ENCODE peak calls at places on chromosomes 3 and 15, in seven cellular contexts. M is SK-N-SH, O is stomach, U is GM12878, T is GM23338, Q is K562, F is GM12891. Y is an unnamed sample.
A peak's percentile ranks its signal among the peaks of the same experiment; 100 is the strongest.

GRCh38 chr3:20080956-20081554 is 40.8 kb downstream of the KAT2B start:
- DNase-seq in M (peak; percentile 50), O (peak; percentile 68), U (peak; percentile 56), T (no peak), Q (peak; percentile 63), F (no peak), Y (peak; percentile 54)

GRCh38 chr3:147409143-147410121 is at the start of gene ZIC1:
- DNase-seq in M (peak; percentile 93), O (no peak), U (no peak), T (peak; percentile 85), Q (no peak), F (no peak), Y (no peak)

GRCh38 chr3:105066106-105066839 is 300.4 kb upstream of the ALCAM start:
- DNase-seq in M (no peak), O (no peak), U (no peak), T (no peak), Q (no peak), F (no peak), Y (no peak)

GRCh38 chr15:38699633-38700230 is 135.1 kb upstream of the RASGRP1 start:
- DNase-seq in M (peak; percentile 39), O (peak; percentile 73), U (no peak), T (peak; percentile 87), Q (peak; percentile 79), F (peak; percentile 22), Y (peak; percentile 57)

GRCh38 chr15:59384507-59384906 is 11.8 kb upstream of the MYO1E start:
- DNase-seq in M (no peak), O (no peak), U (no peak), T (no peak), Q (no peak), F (no peak), Y (no peak)

GRCh38 chr3:100972867-100973266 is 20.4 kb downstream of the ABI3BP start:
- DNase-seq in M (no peak), O (no peak), U (no peak), T (no peak), Q (no peak), F (no peak), Y (no peak)

GRCh38 chr3:72897758-72898007 is 9.8 kb downstream of the GXYLT2 start:
- DNase-seq in M (no peak), O (no peak), U (no peak), T (no peak), Q (no peak), F (no peak), Y (no peak)

GRCh38 chr15:90001683-90002427 is 731 bp downstream of the ZNF710 start:
- DNase-seq in M (peak; percentile 86), O (peak; percentile 55), U (no peak), T (peak; percentile 83), Q (peak; percentile 66), F (peak; percentile 70), Y (no peak)

GRCh38 chr15:96593735-96594134 is 263.2 kb downstream of the NR2F2 start:
- DNase-seq in M (no peak), O (no peak), U (no peak), T (peak; percentile 47), Q (no peak), F (no peak), Y (no peak)

GRCh38 chr3:82080261-82080660 is 318.8 kb upstream of the GBE1 start:
- DNase-seq in M (no peak), O (no peak), U (no peak), T (no peak), Q (no peak), F (no peak), Y (no peak)

GRCh38 chr3:98172621-98173020 is 6.1 kb downstream of the OR5H15 start:
- DNase-seq in M (no peak), O (no peak), U (no peak), T (no peak), Q (no peak), F (no peak), Y (no peak)

GRCh38 chr3:30162579-30162978 is 443.8 kb upstream of the TGFBR2 start:
- DNase-seq in M (no peak), O (no peak), U (no peak), T (no peak), Q (no peak), F (no peak), Y (no peak)

GRCh38 chr15:42465520-42466259 is 25.3 kb downstream of the ZNF106 start:
- DNase-seq in M (no peak), O (no peak), U (no peak), T (no peak), Q (no peak), F (no peak), Y (no peak)
- TF ChIP-seq POLR2AphosphoS5 in M (no peak), O (no peak), U (no peak), T (no peak), Q (no peak), F (no peak), Y (no peak)

GRCh38 chr15:74779162-74779648 is 2.7 kb upstream of the CSK start:
- DNase-seq in M (no peak), O (no peak), U (no peak), T (no peak), Q (no peak), F (no peak), Y (no peak)

GRCh38 chr15:74781673-74782595 is at the start of gene CSK:
- DNase-seq in M (peak; percentile 99), O (peak; percentile 81), U (no peak), T (peak; percentile 67), Q (peak; percentile 84), F (peak; percentile 79), Y (no peak)

GRCh38 chr15:74782596-74783071 is 754 bp downstream of the CSK start:
- DNase-seq in M (no peak), O (no peak), U (no peak), T (no peak), Q (no peak), F (no peak), Y (no peak)

GRCh38 chr15:74780523-74780982 is 1.3 kb upstream of the CSK start:
- DNase-seq in M (no peak), O (no peak), U (no peak), T (no peak), Q (no peak), F (no peak), Y (no peak)

GRCh38 chr15:74780983-74781672 is 752 bp upstream of the CSK start:
- DNase-seq in M (no peak), O (no peak), U (no peak), T (peak; percentile 30), Q (peak; percentile 50), F (no peak), Y (no peak)
- TF ChIP-seq POLR2AphosphoS5 in M (no peak), O (no peak), U (peak; percentile 42), T (no peak), Q (no peak), F (no peak), Y (no peak)

GRCh38 chr15:63059075-63059474 is 16.5 kb downstream of the TPM1 start:
- DNase-seq in M (no peak), O (no peak), U (no peak), T (no peak), Q (no peak), F (no peak), Y (no peak)

GRCh38 chr15:63056843-63057242 is 14.3 kb downstream of the TPM1 start:
- DNase-seq in M (no peak), O (peak; percentile 50), U (no peak), T (no peak), Q (no peak), F (no peak), Y (no peak)

GRCh38 chr15:63059573-63060216 is 17.1 kb downstream of the TPM1 start:
- DNase-seq in M (no peak), O (no peak), U (no peak), T (no peak), Q (no peak), F (no peak), Y (no peak)

GRCh38 chr15:63054985-63055384 is 12.4 kb downstream of the TPM1 start:
- DNase-seq in M (peak; percentile 74), O (no peak), U (no peak), T (no peak), Q (no peak), F (no peak), Y (no peak)

GRCh38 chr15:63057454-63058335 is 15.1 kb downstream of the TPM1 start:
- DNase-seq in M (no peak), O (no peak), U (no peak), T (no peak), Q (no peak), F (no peak), Y (no peak)
- TF ChIP-seq POLR2AphosphoS5 in M (no peak), O (peak; percentile 47), U (no peak), T (peak; percentile 34), Q (no peak), F (no peak), Y (no peak)

GRCh38 chr15:99106417-99107220 is 1.7 kb downstream of the SYNM start:
- DNase-seq in M (no peak), O (no peak), U (no peak), T (no peak), Q (no peak), F (no peak), Y (no peak)
- TF ChIP-seq POLR2AphosphoS5 in M (no peak), O (peak; percentile 85), U (no peak), T (no peak), Q (no peak), F (no peak), Y (no peak)

DNA sequence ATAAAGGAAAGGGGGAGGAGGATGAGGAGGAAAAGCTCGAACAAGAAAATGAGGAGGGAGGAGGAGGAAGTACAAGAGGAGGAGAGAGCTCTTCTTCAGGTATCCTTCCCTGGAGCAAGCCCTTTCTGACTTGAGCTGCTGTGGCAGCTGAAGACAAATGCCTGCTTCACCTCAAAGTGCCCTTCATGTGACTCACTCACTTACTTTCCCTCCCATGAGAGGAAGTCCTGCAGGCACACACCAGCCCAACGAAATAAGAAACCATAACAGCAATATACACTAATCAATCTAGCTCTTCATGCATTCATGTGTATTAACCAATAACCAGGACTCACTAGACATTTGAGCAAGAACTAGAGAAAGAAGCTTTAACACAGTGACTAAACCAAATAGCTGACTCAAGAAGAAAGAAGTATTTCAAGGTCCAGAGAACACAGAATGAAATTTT is 251.9 kb downstream of the IGSF11 start:
- DNase-seq in M (no peak), O (no peak), U (peak; percentile 90), T (no peak), Q (peak; percentile 8), F (peak; percentile 17), Y (no peak)
- TF ChIP-seq POLR2AphosphoS5 in M (no peak), O (no peak), U (peak; percentile 41), T (no peak), Q (no peak), F (no peak), Y (no peak)

DNA sequence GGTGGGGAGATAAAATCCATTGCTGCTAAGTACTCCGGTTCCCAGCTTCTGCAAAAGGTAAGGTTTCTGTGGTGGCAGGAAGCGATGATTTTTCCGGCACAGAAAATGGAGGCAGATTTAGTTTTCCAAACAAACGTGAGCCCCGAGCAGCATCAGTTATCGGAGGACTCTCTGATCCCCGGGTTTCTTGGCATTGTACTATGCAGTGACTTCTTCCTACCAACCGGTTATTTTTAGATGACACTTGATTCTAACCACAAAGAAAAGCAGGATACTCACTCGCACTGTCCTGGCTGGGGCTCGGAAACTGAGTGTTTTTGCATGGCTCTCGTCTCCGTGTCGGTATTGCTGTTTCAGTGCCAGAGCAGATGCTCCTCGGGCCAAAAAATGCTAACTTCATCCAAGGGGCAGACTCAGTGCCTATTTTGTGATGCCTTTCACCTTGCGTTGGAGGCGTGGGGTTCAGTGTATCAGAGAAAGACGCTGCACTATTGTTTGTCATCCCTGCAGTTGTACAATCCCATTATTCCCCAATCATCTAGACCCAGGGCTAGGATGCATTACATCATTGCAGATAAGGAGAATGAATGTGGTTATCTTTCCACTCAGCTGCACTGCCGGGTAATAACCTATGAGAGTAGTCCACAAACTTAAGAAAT is 1.3 kb downstream of the CACNA2D3 start:
- DNase-seq in M (peak; percentile 75), O (no peak), U (no peak), T (peak; percentile 34), Q (no peak), F (no peak), Y (no peak)
- TF ChIP-seq POLR2AphosphoS5 in M (no peak), O (no peak), U (no peak), T (no peak), Q (no peak), F (no peak), Y (no peak)